ENCODE peak calls at places on chromosome 15, in ten cellular contexts. H, A, C, O, N, F, G, S, P and T are unnamed samples.

GRCh38 chr15:60804986-60805949 is 326.3 kb upstream of the ICE2 start:
- DNase-seq in H (no peak), A (no peak), C (peak; percentile 75), O (no peak), N (no peak), F (no peak), G (peak; percentile 74), S (no peak), P (peak; percentile 64), T (peak; percentile 3)

GRCh38 chr15:69535101-69535638 is 82.6 kb downstream of the RPLP1 start:
- DNase-seq in H (no peak), A (no peak), C (peak; percentile 37), O (no peak), N (no peak), F (no peak), G (peak; percentile 70), S (peak; percentile 26), P (no peak), T (no peak)

GRCh38 chr15:45183511-45183910 is 4.3 kb downstream of the SHF start:
- DNase-seq in H (no peak), A (no peak), C (no peak), O (no peak), N (no peak), F (no peak), G (no peak), S (no peak), P (no peak), T (no peak)

GRCh38 chr15:31202953-31203352 is 101.4 kb upstream of the TRPM1 start:
- DNase-seq in H (no peak), A (no peak), C (no peak), O (no peak), N (no peak), F (no peak), G (no peak), S (no peak), P (no peak), T (no peak)

GRCh38 chr15:60507596-60508424 is 28.9 kb upstream of the ICE2 start:
- DNase-seq in H (peak; percentile 38), A (no peak), C (peak; percentile 79), O (peak; percentile 43), N (peak; percentile 54), F (no peak), G (peak; percentile 77), S (peak; percentile 24), P (no peak), T (peak; percentile 59)

GRCh38 chr15:99537344-99537743 is 28.4 kb upstream of the MEF2A start:
- DNase-seq in H (no peak), A (no peak), C (peak; percentile 32), O (no peak), N (no peak), F (no peak), G (peak; percentile 13), S (no peak), P (no peak), T (no peak)

GRCh38 chr15:41987246-41987924 is 15.0 kb upstream of the EHD4 start:
- DNase-seq in H (no peak), A (no peak), C (no peak), O (no peak), N (no peak), F (no peak), G (no peak), S (no peak), P (peak; percentile 23), T (no peak)

GRCh38 chr15:31482122-31482922 is 155.7 kb downstream of the KLF13 start:
- DNase-seq in H (peak; percentile 16), A (no peak), C (no peak), O (no peak), N (no peak), F (peak; percentile 76), G (no peak), S (no peak), P (no peak), T (no peak)

GRCh38 chr15:71708741-71709140 is 101.6 kb upstream of the NR2E3 start:
- DNase-seq in H (no peak), A (no peak), C (peak; percentile 18), O (no peak), N (no peak), F (no peak), G (peak; percentile 40), S (no peak), P (no peak), T (no peak)

GRCh38 chr15:71228403-71228802 is 113.1 kb downstream of the THSD4 start:
- DNase-seq in H (no peak), A (no peak), C (no peak), O (no peak), N (no peak), F (no peak), G (peak; percentile 70), S (no peak), P (no peak), T (no peak)

GRCh38 chr15:71970435-71970834 is 147.5 kb downstream of the MYO9A start:
- DNase-seq in H (no peak), A (no peak), C (no peak), O (no peak), N (no peak), F (no peak), G (no peak), S (no peak), P (no peak), T (no peak)

GRCh38 chr15:58441376-58442070 is 9.7 kb downstream of the LIPC start:
- DNase-seq in H (no peak), A (no peak), C (peak; percentile 53), O (no peak), N (no peak), F (no peak), G (peak; percentile 87), S (no peak), P (no peak), T (no peak)

DNA sequence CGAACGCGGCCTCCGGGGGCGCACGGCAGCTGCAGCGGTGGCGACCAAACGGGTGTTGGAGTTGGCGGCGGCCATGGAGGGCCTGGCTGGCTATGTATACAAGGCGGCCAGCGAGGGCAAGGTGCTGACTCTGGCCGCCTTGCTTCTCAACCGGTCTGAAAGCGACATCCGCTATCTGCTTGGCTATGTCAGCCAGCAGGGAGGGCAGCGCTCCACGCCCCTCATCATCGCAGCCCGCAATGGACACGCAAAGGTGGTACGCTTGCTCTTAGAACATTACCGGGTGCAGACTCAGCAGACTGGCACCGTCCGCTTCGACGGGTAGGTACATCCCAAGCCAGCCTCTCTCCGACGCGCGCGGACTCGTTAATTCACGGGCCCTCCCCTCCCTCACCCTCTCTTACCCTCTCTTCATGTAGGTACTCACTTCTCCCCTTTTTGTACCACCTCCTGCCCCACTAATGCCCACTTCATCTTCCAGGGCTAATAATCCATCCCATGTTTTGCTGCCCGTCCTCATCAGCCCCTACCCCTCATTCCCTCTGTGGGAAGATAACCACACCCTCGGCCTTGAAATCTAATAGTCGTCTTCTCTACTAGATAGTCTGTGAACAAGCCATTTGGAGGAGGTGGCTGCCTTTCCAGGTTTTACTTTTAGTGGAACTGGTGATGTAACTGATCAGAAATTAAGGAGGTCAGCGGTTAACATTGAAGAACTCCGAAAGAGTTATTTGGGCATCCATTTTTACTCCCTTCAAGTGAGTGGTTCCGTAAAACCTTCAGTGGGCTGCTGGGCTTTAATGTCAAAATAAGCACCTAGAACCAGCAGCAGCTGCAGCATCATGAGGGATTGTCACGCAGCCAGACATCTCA is 1.0 kb downstream of the FEM1B start:
- DNase-seq in H (no peak), A (no peak), C (peak; percentile 20), O (peak; percentile 65), N (no peak), F (no peak), G (peak; percentile 35), S (no peak), P (no peak), T (no peak)
- TF ChIP-seq CTCF in H (no peak), A (no peak), C (peak; percentile 34), O (peak; percentile 67), N (peak; percentile 20), F (no peak), G (peak; percentile 42), S (no peak), P (no peak), T (peak; percentile 35)

GRCh38 chr15:48896775-48897143 is 18.8 kb downstream of the EID1 start:
- DNase-seq in H (no peak), A (no peak), C (no peak), O (no peak), N (no peak), F (no peak), G (no peak), S (no peak), P (no peak), T (no peak)
- H3K4me3 ChIP-seq in H (peak overlapping the region; percentile 18), A (no peak overlapping the region), C (peak overlapping the region; percentile 16), O (no peak overlapping the region), N (no peak overlapping the region), F (peak overlapping the region; percentile 39), G (no peak overlapping the region), S (no peak overlapping the region), P (peak overlapping the region; percentile 10), T (no peak overlapping the region)

GRCh38 chr15:83837946-83838571 is 184.1 kb downstream of the ADAMTSL3 start:
- DNase-seq in H (peak; percentile 27), A (no peak), C (peak; percentile 43), O (peak; percentile 5), N (peak; percentile 51), F (no peak), G (peak; percentile 14), S (peak; percentile 23), P (no peak), T (no peak)
- TF ChIP-seq CTCF in H (no peak), A (no peak), C (peak; percentile 48), O (peak; percentile 68), N (peak; percentile 76), F (no peak), G (peak; percentile 33), S (peak; percentile 29), P (peak; percentile 22), T (peak; percentile 53)

GRCh38 chr15:94230436-94230885 is 900 bp upstream of the MCTP2 start:
- DNase-seq in H (no peak), A (no peak), C (no peak), O (no peak), N (no peak), F (no peak), G (no peak), S (no peak), P (no peak), T (no peak)

GRCh38 chr15:94234300-94234699 is 2.9 kb downstream of the MCTP2 start:
- DNase-seq in H (no peak), A (peak; percentile 42), C (peak; percentile 13), O (no peak), N (no peak), F (no peak), G (no peak), S (peak; percentile 26), P (no peak), T (no peak)

GRCh38 chr15:94230886-94231727 is at the start of gene MCTP2:
- DNase-seq in H (peak; percentile 89), A (peak; percentile 89), C (peak; percentile 54), O (peak; percentile 62), N (peak; percentile 80), F (peak; percentile 89), G (peak; percentile 70), S (peak; percentile 96), P (peak; percentile 85), T (peak; percentile 75)

GRCh38 chr15:94231728-94232086 is 346 bp downstream of the MCTP2 start:
- DNase-seq in H (peak; percentile 40), A (no peak), C (no peak), O (peak; percentile 7), N (no peak), F (no peak), G (no peak), S (peak; percentile 31), P (peak; percentile 46), T (no peak)

DNA sequence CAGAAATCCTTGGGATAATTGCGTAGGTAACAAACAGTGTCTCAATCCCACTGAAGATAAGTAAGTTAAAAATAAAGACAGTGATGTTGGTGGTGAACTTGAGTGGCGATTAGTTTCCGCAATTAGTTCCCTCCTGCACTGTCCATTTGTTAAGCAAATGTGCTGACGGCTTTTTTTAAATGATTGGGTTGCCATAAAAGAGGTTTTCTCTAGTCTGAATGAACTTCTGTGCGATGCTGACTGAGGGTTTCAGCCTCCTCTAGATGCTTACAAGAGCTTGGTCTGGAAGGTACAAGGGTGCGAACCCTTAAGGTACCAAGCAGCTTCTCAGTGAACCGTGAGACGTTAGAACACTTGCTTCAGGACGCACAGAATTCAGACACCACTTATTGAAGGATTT is 746 bp downstream of the MCTP2 start:
- DNase-seq in H (no peak), A (no peak), C (no peak), O (no peak), N (no peak), F (no peak), G (no peak), S (no peak), P (no peak), T (no peak)
- H3K4me3 ChIP-seq in H (peak overlapping the region; percentile 63), A (no peak overlapping the region), C (peak overlapping the region; percentile 52), O (peak overlapping the region; percentile 69), N (peak overlapping the region; percentile 68), F (peak overlapping the region; percentile 87), G (peak overlapping the region; percentile 85), S (peak overlapping the region; percentile 82), P (peak overlapping the region; percentile 61), T (peak overlapping the region; percentile 67)